ENCODE peak calls at places on chromosomes 16 and 17, in seven cellular contexts. D is tibial artery, W is astrocyte of the spinal cord, I is AG10803, H is cardiac muscle cell, L is heart left ventricle, S is tibial nerve. M is an unnamed sample.

GRCh38 chr17:12637015-12637414 is 28.7 kb upstream of the MYOCD start:
- DNase-seq in D (no peak), H (peak; percentile 87), L (no peak), W (peak; percentile 96), S (no peak), I (peak; percentile 88), M (peak; percentile 93)

GRCh38 chr17:39365252-39365651 is 36.2 kb downstream of the FBXL20 start:
- DNase-seq in L (no peak), D (no peak), S (no peak), H (peak; percentile 62), W (peak; percentile 39), I (peak; percentile 82), M (peak; percentile 71)

GRCh38 chr16:17448640-17449638 is 21.8 kb downstream of the XYLT1 start:
- DNase-seq in S (peak; percentile 24), D (peak; percentile 66), L (peak; percentile 51), I (no peak), H (no peak), W (no peak), M (no peak)

GRCh38 chr16:71711789-71712188 is 12.7 kb downstream of the PHLPP2 start:
- DNase-seq in L (no peak), W (no peak), H (no peak), D (no peak), I (no peak), S (no peak), M (no peak)

GRCh38 chr16:63684702-63685101 is 1437.2 kb downstream of the CDH11 start:
- DNase-seq in I (no peak), W (no peak), H (no peak), L (no peak), D (no peak), S (no peak), M (no peak)

GRCh38 chr17:75756451-75757085 is 8.4 kb downstream of the GALK1 start:
- DNase-seq in S (no peak), W (no peak), H (no peak), I (no peak), D (peak; percentile 62), L (no peak), M (no peak)

GRCh38 chr17:348692-349425 is 3.7 kb downstream of the RPH3AL start:
- DNase-seq in H (no peak), L (peak; percentile 62), W (no peak), I (no peak), D (no peak), S (peak; percentile 82), M (no peak)

GRCh38 chr16:25033852-25034251 is 18.7 kb upstream of the ARHGAP17 start:
- DNase-seq in W (peak; percentile 30), D (no peak), L (no peak), H (peak; percentile 57), I (peak; percentile 31), S (no peak), M (peak; percentile 64)

GRCh38 chr16:56851671-56852400 is 13.2 kb upstream of the SLC12A3 start:
- DNase-seq in L (peak; percentile 1), I (peak; percentile 43), W (peak; percentile 55), S (no peak), H (peak; percentile 49), D (no peak), M (peak; percentile 52)

GRCh38 chr17:56913000-56913866 is 616 bp downstream of the TRIM25 start:
- DNase-seq in H (peak; percentile 12), S (no peak), I (no peak), W (no peak), D (no peak), L (peak; percentile 33), M (no peak)

GRCh38 chr17:27805520-27806146 is 5.3 kb upstream of the NOS2 start:
- DNase-seq in L (peak; percentile 83), H (peak; percentile 93), D (peak; percentile 87), I (peak; percentile 84), W (peak; percentile 85), S (peak; percentile 92), M (peak; percentile 92)

GRCh38 chr17:73696251-73696650 is 52.0 kb upstream of the SDK2 start:
- DNase-seq in S (no peak), D (no peak), I (no peak), H (no peak), W (no peak), L (no peak), M (no peak)

GRCh38 chr17:29212094-29212631 is 32.0 kb upstream of the MYO18A start:
- DNase-seq in L (no peak), S (no peak), I (no peak), D (no peak), W (no peak), H (no peak), M (no peak)

GRCh38 chr17:29004081-29004692 is 1.6 kb downstream of the SEZ6 start:
- DNase-seq in L (no peak), W (no peak), H (peak; percentile 42), I (peak; percentile 16), D (no peak), S (no peak), M (peak; percentile 9)

GRCh38 chr16:86768999-86769398 is 190.7 kb downstream of the FOXL1 start:
- DNase-seq in W (peak; percentile 57), H (no peak), L (no peak), D (peak; percentile 71), S (no peak), I (peak; percentile 33), M (no peak)

GRCh38 chr17:56917559-56918296 is 3.9 kb upstream of the TRIM25 start:
- DNase-seq in S (no peak), L (peak; percentile 46), H (peak; percentile 26), D (no peak), W (no peak), I (no peak), M (no peak)

GRCh38 chr17:17175917-17176316 is 30.2 kb downstream of the PLD6 start:
- DNase-seq in S (no peak), D (peak; percentile 62), I (no peak), L (no peak), W (no peak), H (no peak), M (no peak)

GRCh38 chr17:66383353-66383752 is 80.9 kb downstream of the PRKCA start:
- DNase-seq in L (no peak), S (no peak), I (peak; percentile 95), H (peak; percentile 96), W (peak; percentile 93), D (no peak), M (peak; percentile 87)

DNA sequence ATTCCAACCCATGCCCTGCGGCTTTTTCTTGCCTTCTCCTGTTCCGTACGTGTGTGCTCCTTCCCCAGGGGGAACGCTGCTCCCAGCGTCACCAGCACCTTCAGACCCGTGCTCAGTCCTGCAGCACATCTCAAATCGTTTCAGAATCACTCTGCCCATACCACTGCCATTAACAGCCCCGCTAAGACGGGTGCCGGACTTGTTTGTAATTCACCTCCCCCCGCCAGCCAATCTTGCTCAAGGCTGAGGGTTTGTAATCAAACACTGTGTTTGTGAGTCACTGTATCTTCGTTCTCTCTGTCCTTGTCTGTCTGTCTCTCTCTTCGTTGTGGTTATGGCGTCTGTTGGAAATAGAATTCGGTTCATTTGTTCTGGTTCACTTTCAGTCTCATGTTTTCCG is 17.3 kb downstream of the CARD14 start:
- DNase-seq in L (no peak), S (peak; percentile 13), I (peak; percentile 39), D (no peak), H (peak; percentile 65), W (no peak), M (peak; percentile 57)
- H3K4me3 ChIP-seq in L (peak overlapping the region; percentile 13), S (no peak overlapping the region), I (peak overlapping the region; percentile 40), D (no peak overlapping the region), H (no peak overlapping the region), W (no peak overlapping the region), M (no peak overlapping the region)

GRCh38 chr17:42555122-42555622 is 2.4 kb downstream of the HSD17B1 start:
- DNase-seq in I (no peak), W (no peak), D (no peak), S (no peak), L (no peak), H (no peak), M (no peak)

GRCh38 chr17:42554250-42555121 is 1.8 kb downstream of the HSD17B1 start:
- DNase-seq in H (peak; percentile 85), W (peak; percentile 84), I (peak; percentile 63), S (peak; percentile 77), L (peak; percentile 93), D (peak; percentile 91), M (peak; percentile 83)

GRCh38 chr17:42548993-42549755 is 3.5 kb upstream of the HSD17B1 start:
- DNase-seq in I (no peak), W (no peak), L (no peak), H (no peak), S (no peak), D (no peak), M (no peak)

GRCh38 chr17:42553161-42553818 is 567 bp downstream of the HSD17B1 start:
- DNase-seq in L (no peak), I (peak; percentile 16), S (no peak), H (peak; percentile 62), D (no peak), W (no peak), M (peak; percentile 69)

GRCh38 chr17:42553866-42554249 is 1.1 kb downstream of the HSD17B1 start:
- DNase-seq in H (no peak), L (no peak), I (no peak), D (no peak), S (no peak), W (no peak), M (no peak)
- TF ChIP-seq CTCF in H (no peak), L (no peak), I (peak; percentile 11), D (no peak), S (no peak), W (no peak), M (no peak)

DNA sequence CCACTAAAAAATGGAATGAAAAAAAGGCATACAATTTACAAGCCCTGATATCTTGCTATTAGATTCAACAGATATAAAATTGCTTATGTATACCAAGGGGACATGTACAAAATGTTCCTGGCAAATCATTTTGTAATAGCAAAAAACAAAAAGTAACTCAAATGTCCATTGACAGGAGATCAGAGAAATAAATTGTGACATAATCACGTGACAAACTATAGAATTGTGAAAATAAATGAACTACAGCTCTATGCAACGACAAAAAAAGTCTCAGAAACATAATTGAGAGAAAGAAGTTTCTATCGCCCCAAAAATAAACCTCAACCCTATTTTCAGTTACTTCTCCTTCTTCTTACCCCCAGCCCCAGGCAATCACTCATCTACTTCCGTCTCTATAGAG is 12.2 kb upstream of the ACE start:
- DNase-seq in W (no peak), S (no peak), H (no peak), I (no peak), D (no peak), L (no peak), M (no peak)
- H3K4me3 ChIP-seq in W (no peak overlapping the region), S (no peak overlapping the region), H (no peak overlapping the region), I (no peak overlapping the region), D (no peak overlapping the region), L (no peak overlapping the region), M (no peak overlapping the region)

DNA sequence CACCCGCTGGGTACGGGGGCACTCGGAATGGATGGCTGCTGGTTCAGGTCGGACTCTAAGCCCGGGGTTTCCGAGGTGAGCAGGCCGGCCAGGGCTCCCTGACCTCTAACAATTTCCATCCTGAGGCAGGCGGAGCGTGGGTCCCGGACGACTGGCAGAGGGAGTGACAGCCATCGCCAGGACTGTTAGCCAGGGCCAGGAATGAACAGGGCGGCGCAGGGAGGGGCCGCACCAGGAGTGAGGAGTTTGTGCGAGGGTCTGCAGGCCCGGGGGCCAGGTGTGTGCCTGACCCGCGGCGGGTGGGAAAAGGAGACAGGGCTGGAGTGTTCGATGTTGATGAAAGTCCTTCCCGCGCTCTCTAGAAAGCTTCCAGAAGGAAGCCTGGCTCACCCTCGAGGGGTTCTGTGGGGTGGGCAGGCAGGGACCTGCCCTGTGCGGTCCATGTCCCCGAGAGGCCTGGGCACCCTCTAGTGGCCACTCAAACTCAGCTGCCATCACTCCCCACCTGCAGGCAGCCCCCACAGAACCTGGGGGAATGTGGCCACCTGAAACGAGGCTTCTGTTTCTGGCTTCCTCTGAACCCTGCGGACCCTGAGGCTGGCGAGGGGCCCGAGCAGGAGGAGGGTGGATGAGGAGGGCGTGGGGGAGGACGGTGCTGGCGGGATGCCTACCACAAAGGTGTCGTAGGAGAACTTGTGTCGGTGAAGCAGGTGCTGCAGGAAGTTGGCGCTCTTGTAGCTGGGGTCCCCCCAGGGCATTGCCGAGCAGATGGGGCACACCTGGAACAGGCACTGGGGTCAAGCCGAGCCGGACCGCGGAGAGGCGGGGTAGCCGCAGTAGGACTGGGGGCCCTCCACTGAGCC is 8.1 kb downstream of the RNF166 start:
- DNase-seq in W (no peak), D (no peak), I (no peak), H (no peak), L (no peak), S (no peak), M (no peak)
- TF ChIP-seq CTCF in W (peak; percentile 49), D (no peak), I (no peak), H (peak; percentile 32), L (peak; percentile 19), S (no peak), M (peak; percentile 19)